ENCODE peak calls at places on chromosomes 6 and 20, in nine cellular contexts. One of them, this sample, is unnamed. For H3K27me3, the result is how much of the 10 kb centered on the place peaks cover.

GRCh38 chr20:38961530-38962043 is 557 bp upstream of the DHX35 start:
- DNase-seq in cardiac muscle cell: no peak
- DNase-seq in tibial artery: no peak
- DNase-seq in CD8-positive, alpha-beta memory T cell: no peak
- DNase-seq in heart left ventricle: no peak
- DNase-seq in GM23248: no peak
- DNase-seq in neuronal stem cell: no peak
- DNase-seq in PC-3: no peak
- DNase-seq in upper lobe of left lung: no peak
- DNase-seq in this sample: no peak

GRCh38 chr6:118717106-118717505 is 65.7 kb upstream of the CEP85L start:
- DNase-seq in cardiac muscle cell: no peak
- DNase-seq in tibial artery: no peak
- DNase-seq in CD8-positive, alpha-beta memory T cell: no peak
- DNase-seq in heart left ventricle: no peak
- DNase-seq in GM23248: no peak
- DNase-seq in neuronal stem cell: no peak
- DNase-seq in PC-3: no peak
- DNase-seq in upper lobe of left lung: no peak
- DNase-seq in this sample: no peak

GRCh38 chr20:62936996-62937352 is 973 bp upstream of the GID8 start:
- DNase-seq in cardiac muscle cell: no peak
- DNase-seq in tibial artery: no peak
- DNase-seq in CD8-positive, alpha-beta memory T cell: no peak
- DNase-seq in heart left ventricle: no peak
- DNase-seq in GM23248: peak
- DNase-seq in neuronal stem cell: no peak
- DNase-seq in PC-3: peak
- DNase-seq in upper lobe of left lung: peak
- DNase-seq in this sample: no peak

GRCh38 chr6:76774750-76775396 is 688.4 kb downstream of the HTR1B start:
- DNase-seq in cardiac muscle cell: peak
- DNase-seq in tibial artery: no peak
- DNase-seq in CD8-positive, alpha-beta memory T cell: no peak
- DNase-seq in heart left ventricle: no peak
- DNase-seq in GM23248: no peak
- DNase-seq in neuronal stem cell: no peak
- DNase-seq in PC-3: no peak
- DNase-seq in upper lobe of left lung: no peak
- DNase-seq in this sample: peak

GRCh38 chr20:53578492-53579222 is 15.0 kb downstream of the ZNF217 start:
- DNase-seq in cardiac muscle cell: peak
- DNase-seq in tibial artery: no peak
- DNase-seq in CD8-positive, alpha-beta memory T cell: peak
- DNase-seq in heart left ventricle: no peak
- DNase-seq in GM23248: peak
- DNase-seq in neuronal stem cell: peak
- DNase-seq in PC-3: peak
- DNase-seq in upper lobe of left lung: peak
- DNase-seq in this sample: no peak

GRCh38 chr6:137043710-137044365 is 927 bp downstream of the IL20RA start:
- DNase-seq in cardiac muscle cell: peak
- DNase-seq in tibial artery: no peak
- DNase-seq in CD8-positive, alpha-beta memory T cell: no peak
- DNase-seq in heart left ventricle: peak
- DNase-seq in GM23248: peak
- DNase-seq in neuronal stem cell: peak
- DNase-seq in PC-3: peak
- DNase-seq in upper lobe of left lung: peak
- DNase-seq in this sample: no peak

GRCh38 chr20:46990017-46990810 is 95.6 kb downstream of the EYA2 start:
- DNase-seq in cardiac muscle cell: no peak
- DNase-seq in tibial artery: no peak
- DNase-seq in CD8-positive, alpha-beta memory T cell: no peak
- DNase-seq in heart left ventricle: no peak
- DNase-seq in GM23248: peak
- DNase-seq in neuronal stem cell: peak
- DNase-seq in PC-3: peak
- DNase-seq in upper lobe of left lung: no peak
- DNase-seq in this sample: no peak

GRCh38 chr6:89951574-89952360 is 57.5 kb downstream of the GJA10 start:
- DNase-seq in cardiac muscle cell: no peak
- DNase-seq in tibial artery: no peak
- DNase-seq in CD8-positive, alpha-beta memory T cell: no peak
- DNase-seq in heart left ventricle: peak
- DNase-seq in GM23248: no peak
- DNase-seq in neuronal stem cell: no peak
- DNase-seq in PC-3: peak
- DNase-seq in upper lobe of left lung: no peak
- DNase-seq in this sample: no peak

GRCh38 chr6:75272145-75272840 is 12.3 kb downstream of the TMEM30A start:
- DNase-seq in cardiac muscle cell: no peak
- DNase-seq in tibial artery: no peak
- DNase-seq in CD8-positive, alpha-beta memory T cell: no peak
- DNase-seq in heart left ventricle: no peak
- DNase-seq in GM23248: peak
- DNase-seq in neuronal stem cell: no peak
- DNase-seq in PC-3: no peak
- DNase-seq in upper lobe of left lung: no peak
- DNase-seq in this sample: no peak

GRCh38 chr20:18585134-18585533 is 2.7 kb upstream of the DTD1 start:
- DNase-seq in cardiac muscle cell: no peak
- DNase-seq in tibial artery: no peak
- DNase-seq in CD8-positive, alpha-beta memory T cell: no peak
- DNase-seq in heart left ventricle: no peak
- DNase-seq in GM23248: peak
- DNase-seq in neuronal stem cell: no peak
- DNase-seq in PC-3: peak
- DNase-seq in upper lobe of left lung: no peak
- DNase-seq in this sample: no peak

GRCh38 chr6:125363360-125364121 is 61.8 kb upstream of the HDDC2 start:
- DNase-seq in cardiac muscle cell: peak
- DNase-seq in tibial artery: peak
- DNase-seq in CD8-positive, alpha-beta memory T cell: no peak
- DNase-seq in heart left ventricle: peak
- DNase-seq in GM23248: peak
- DNase-seq in neuronal stem cell: peak
- DNase-seq in PC-3: no peak
- DNase-seq in upper lobe of left lung: no peak
- DNase-seq in this sample: peak

GRCh38 chr6:96787846-96788580 is 49.3 kb downstream of the GPR63 start:
- DNase-seq in cardiac muscle cell: no peak
- DNase-seq in tibial artery: no peak
- DNase-seq in CD8-positive, alpha-beta memory T cell: no peak
- DNase-seq in heart left ventricle: no peak
- DNase-seq in GM23248: no peak
- DNase-seq in neuronal stem cell: no peak
- DNase-seq in PC-3: no peak
- DNase-seq in upper lobe of left lung: no peak
- DNase-seq in this sample: no peak

GRCh38 chr6:1164600-1164999 is 147.3 kb upstream of the FOXQ1 start:
- DNase-seq in cardiac muscle cell: no peak
- DNase-seq in tibial artery: no peak
- DNase-seq in CD8-positive, alpha-beta memory T cell: no peak
- DNase-seq in heart left ventricle: no peak
- DNase-seq in GM23248: no peak
- DNase-seq in neuronal stem cell: no peak
- DNase-seq in PC-3: no peak
- DNase-seq in upper lobe of left lung: no peak
- DNase-seq in this sample: no peak

GRCh38 chr6:73064261-73064660 is 161.0 kb downstream of the KHDC1L start:
- DNase-seq in cardiac muscle cell: no peak
- DNase-seq in tibial artery: no peak
- DNase-seq in CD8-positive, alpha-beta memory T cell: no peak
- DNase-seq in heart left ventricle: no peak
- DNase-seq in GM23248: peak
- DNase-seq in neuronal stem cell: no peak
- DNase-seq in PC-3: no peak
- DNase-seq in upper lobe of left lung: no peak
- DNase-seq in this sample: no peak

GRCh38 chr6:136552054-136552453 is 1.8 kb upstream of the MAP7 start:
- DNase-seq in cardiac muscle cell: peak
- DNase-seq in tibial artery: no peak
- DNase-seq in CD8-positive, alpha-beta memory T cell: no peak
- DNase-seq in heart left ventricle: no peak
- DNase-seq in GM23248: no peak
- DNase-seq in neuronal stem cell: no peak
- DNase-seq in PC-3: no peak
- DNase-seq in upper lobe of left lung: no peak
- DNase-seq in this sample: no peak

GRCh38 chr6:75203721-75204120 is 2.1 kb downstream of the COL12A1 start:
- DNase-seq in cardiac muscle cell: no peak
- DNase-seq in tibial artery: no peak
- DNase-seq in CD8-positive, alpha-beta memory T cell: no peak
- DNase-seq in heart left ventricle: no peak
- DNase-seq in GM23248: peak
- DNase-seq in neuronal stem cell: no peak
- DNase-seq in PC-3: peak
- DNase-seq in upper lobe of left lung: no peak
- DNase-seq in this sample: no peak

GRCh38 chr6:168874637-168875036 is 379.0 kb downstream of the THBS2 start:
- DNase-seq in cardiac muscle cell: no peak
- DNase-seq in tibial artery: no peak
- DNase-seq in CD8-positive, alpha-beta memory T cell: no peak
- DNase-seq in heart left ventricle: no peak
- DNase-seq in GM23248: no peak
- DNase-seq in neuronal stem cell: no peak
- DNase-seq in PC-3: no peak
- DNase-seq in upper lobe of left lung: no peak
- DNase-seq in this sample: no peak

GRCh38 chr6:123323419-123324329 is 313.1 kb downstream of the TRDN start:
- DNase-seq in cardiac muscle cell: no peak
- DNase-seq in tibial artery: no peak
- DNase-seq in CD8-positive, alpha-beta memory T cell: no peak
- DNase-seq in heart left ventricle: no peak
- DNase-seq in GM23248: peak
- DNase-seq in neuronal stem cell: no peak
- DNase-seq in PC-3: no peak
- DNase-seq in upper lobe of left lung: no peak
- DNase-seq in this sample: no peak

GRCh38 chr20:16926626-16927025 is 178.5 kb downstream of the OTOR start:
- DNase-seq in cardiac muscle cell: no peak
- DNase-seq in tibial artery: no peak
- DNase-seq in CD8-positive, alpha-beta memory T cell: no peak
- DNase-seq in heart left ventricle: no peak
- DNase-seq in GM23248: no peak
- DNase-seq in neuronal stem cell: no peak
- DNase-seq in PC-3: no peak
- DNase-seq in upper lobe of left lung: no peak
- DNase-seq in this sample: no peak

GRCh38 chr6:29905286-29905685 is 37.0 kb upstream of the HLA-A start:
- DNase-seq in cardiac muscle cell: no peak
- DNase-seq in tibial artery: no peak
- DNase-seq in CD8-positive, alpha-beta memory T cell: no peak
- DNase-seq in heart left ventricle: no peak
- DNase-seq in GM23248: no peak
- DNase-seq in neuronal stem cell: no peak
- DNase-seq in PC-3: no peak
- DNase-seq in upper lobe of left lung: no peak
- DNase-seq in this sample: no peak

GRCh38 chr6:16286151-16286522 is 47.8 kb downstream of the GMPR start:
- DNase-seq in cardiac muscle cell: peak
- DNase-seq in tibial artery: peak
- DNase-seq in CD8-positive, alpha-beta memory T cell: no peak
- DNase-seq in heart left ventricle: no peak
- DNase-seq in GM23248: peak
- DNase-seq in neuronal stem cell: peak
- DNase-seq in PC-3: peak
- DNase-seq in upper lobe of left lung: no peak
- DNase-seq in this sample: no peak

GRCh38 chr6:105990151-105990550 is 96.0 kb upstream of the PRDM1 start:
- DNase-seq in cardiac muscle cell: no peak
- DNase-seq in tibial artery: no peak
- DNase-seq in CD8-positive, alpha-beta memory T cell: no peak
- DNase-seq in heart left ventricle: no peak
- DNase-seq in GM23248: no peak
- DNase-seq in neuronal stem cell: no peak
- DNase-seq in PC-3: peak
- DNase-seq in upper lobe of left lung: no peak
- DNase-seq in this sample: no peak
- H3K27me3 ChIP-seq in cardiac muscle cell: half or more
- H3K27me3 ChIP-seq in tibial artery: half or more
- H3K27me3 ChIP-seq in CD8-positive, alpha-beta memory T cell: under half
- H3K27me3 ChIP-seq in heart left ventricle: half or more
- H3K27me3 ChIP-seq in GM23248: under half
- H3K27me3 ChIP-seq in neuronal stem cell: under half
- H3K27me3 ChIP-seq in PC-3: under half
- H3K27me3 ChIP-seq in upper lobe of left lung: under half
- H3K27me3 ChIP-seq in this sample: under half

GRCh38 chr6:88165087-88165876 is 865 bp downstream of the CNR1 start:
- DNase-seq in cardiac muscle cell: no peak
- DNase-seq in tibial artery: no peak
- DNase-seq in CD8-positive, alpha-beta memory T cell: no peak
- DNase-seq in heart left ventricle: no peak
- DNase-seq in GM23248: peak
- DNase-seq in neuronal stem cell: no peak
- DNase-seq in PC-3: no peak
- DNase-seq in upper lobe of left lung: no peak
- DNase-seq in this sample: no peak
- H3K27me3 ChIP-seq in cardiac muscle cell: half or more
- H3K27me3 ChIP-seq in tibial artery: under half
- H3K27me3 ChIP-seq in CD8-positive, alpha-beta memory T cell: under half
- H3K27me3 ChIP-seq in heart left ventricle: half or more
- H3K27me3 ChIP-seq in GM23248: half or more
- H3K27me3 ChIP-seq in neuronal stem cell: under half
- H3K27me3 ChIP-seq in PC-3: under half
- H3K27me3 ChIP-seq in upper lobe of left lung: under half
- H3K27me3 ChIP-seq in this sample: under half

GRCh38 chr6:170296746-170297576 is 6.1 kb upstream of the DLL1 start:
- DNase-seq in cardiac muscle cell: no peak
- DNase-seq in tibial artery: peak
- DNase-seq in CD8-positive, alpha-beta memory T cell: no peak
- DNase-seq in heart left ventricle: no peak
- DNase-seq in GM23248: no peak
- DNase-seq in neuronal stem cell: peak
- DNase-seq in PC-3: no peak
- DNase-seq in upper lobe of left lung: no peak
- DNase-seq in this sample: no peak
- H3K27me3 ChIP-seq in cardiac muscle cell: half or more
- H3K27me3 ChIP-seq in tibial artery: half or more
- H3K27me3 ChIP-seq in CD8-positive, alpha-beta memory T cell: half or more
- H3K27me3 ChIP-seq in heart left ventricle: half or more
- H3K27me3 ChIP-seq in GM23248: half or more
- H3K27me3 ChIP-seq in neuronal stem cell: under half
- H3K27me3 ChIP-seq in PC-3: under half
- H3K27me3 ChIP-seq in upper lobe of left lung: under half
- H3K27me3 ChIP-seq in this sample: under half

GRCh38 chr6:27280540-27281000 is 31.5 kb downstream of the POM121L2 start:
- DNase-seq in cardiac muscle cell: no peak
- DNase-seq in tibial artery: no peak
- DNase-seq in CD8-positive, alpha-beta memory T cell: no peak
- DNase-seq in heart left ventricle: no peak
- DNase-seq in GM23248: no peak
- DNase-seq in neuronal stem cell: no peak
- DNase-seq in PC-3: no peak
- DNase-seq in upper lobe of left lung: no peak
- DNase-seq in this sample: no peak
- H3K27me3 ChIP-seq in cardiac muscle cell: under half
- H3K27me3 ChIP-seq in tibial artery: half or more
- H3K27me3 ChIP-seq in CD8-positive, alpha-beta memory T cell: half or more
- H3K27me3 ChIP-seq in heart left ventricle: half or more
- H3K27me3 ChIP-seq in GM23248: under half
- H3K27me3 ChIP-seq in neuronal stem cell: under half
- H3K27me3 ChIP-seq in PC-3: under half
- H3K27me3 ChIP-seq in upper lobe of left lung: under half
- H3K27me3 ChIP-seq in this sample: half or more

This sample was measured in pancreas.